ENCODE peak calls at places on chromosome 21, in ten cellular contexts. S is mesendoderm, Z is cardiac muscle cell, Q is kidney epithelial cell, M is GM23338, X is fibroblast of lung, L is AG04450, R is AG04449, A is RWPE2, J is esophagus squamous epithelium. N is an unnamed sample.

GRCh38 chr21:28516996-28517592 is 475.6 kb downstream of the LTN1 start:
- DNase-seq in S (peak), Z (peak), Q (no peak), M (peak), X (peak), L (no peak), R (no peak), A (no peak), J (peak), N (peak)

GRCh38 chr21:16579538-16579937 is 849.8 kb downstream of the USP25 start:
- DNase-seq in S (no peak), Z (no peak), Q (no peak), M (no peak), X (peak), L (no peak), R (no peak), A (no peak), J (no peak), N (no peak)

GRCh38 chr21:38136201-38136600 is 120.6 kb upstream of the KCNJ15 start:
- DNase-seq in S (no peak), Z (no peak), Q (no peak), M (no peak), X (peak), L (no peak), R (no peak), A (no peak), J (no peak), N (no peak)

GRCh38 chr21:42862123-42862475 is 17.2 kb downstream of the WDR4 start:
- DNase-seq in S (no peak), Z (no peak), Q (no peak), M (no peak), X (no peak), L (no peak), R (no peak), A (no peak), J (no peak), N (peak)

GRCh38 chr21:29175408-29176147 is 45.1 kb downstream of the MAP3K7CL start:
- DNase-seq in S (no peak), Z (no peak), Q (no peak), M (no peak), X (peak), L (no peak), R (no peak), A (no peak), J (no peak), N (no peak)

GRCh38 chr21:29074007-29074376 is 544 bp upstream of the CCT8 start:
- DNase-seq in S (no peak), Z (no peak), Q (no peak), M (no peak), X (no peak), L (no peak), R (no peak), A (no peak), J (no peak), N (no peak)

GRCh38 chr21:37496972-37497371 is 130.4 kb downstream of the DYRK1A start:
- DNase-seq in S (no peak), Z (no peak), Q (no peak), M (peak), X (peak), L (no peak), R (no peak), A (no peak), J (no peak), N (no peak)

GRCh38 chr21:35189077-35189863 is 140.2 kb upstream of the RUNX1 start:
- DNase-seq in S (no peak), Z (no peak), Q (no peak), M (no peak), X (peak), L (peak), R (peak), A (no peak), J (no peak), N (no peak)

GRCh38 chr21:43917515-43918384 is 52.7 kb downstream of the AGPAT3 start:
- DNase-seq in S (no peak), Z (no peak), Q (no peak), M (no peak), X (no peak), L (no peak), R (no peak), A (no peak), J (no peak), N (peak)

GRCh38 chr21:38438476-38438893 is 59.8 kb downstream of the ERG start:
- DNase-seq in S (peak), Z (peak), Q (peak), M (no peak), X (peak), L (peak), R (no peak), A (no peak), J (no peak), N (no peak)

GRCh38 chr21:35748683-35749314 is 311.5 kb downstream of the SETD4 start:
- DNase-seq in S (no peak), Z (no peak), Q (no peak), M (no peak), X (no peak), L (no peak), R (no peak), A (no peak), J (no peak), N (no peak)

GRCh38 chr21:43727571-43728466 is 8.9 kb downstream of the PDXK start:
- DNase-seq in S (no peak), Z (no peak), Q (no peak), M (no peak), X (peak), L (no peak), R (no peak), A (no peak), J (no peak), N (no peak)

GRCh38 chr21:43300496-43301423 is 126.2 kb downstream of the SIK1 start:
- DNase-seq in S (no peak), Z (no peak), Q (no peak), M (no peak), X (no peak), L (no peak), R (no peak), A (peak), J (no peak), N (no peak)

GRCh38 chr21:43864313-43864805 is 664 bp upstream of the AGPAT3 start:
- DNase-seq in S (peak), Z (peak), Q (no peak), M (peak), X (peak), L (no peak), R (no peak), A (peak), J (no peak), N (no peak)

DNA sequence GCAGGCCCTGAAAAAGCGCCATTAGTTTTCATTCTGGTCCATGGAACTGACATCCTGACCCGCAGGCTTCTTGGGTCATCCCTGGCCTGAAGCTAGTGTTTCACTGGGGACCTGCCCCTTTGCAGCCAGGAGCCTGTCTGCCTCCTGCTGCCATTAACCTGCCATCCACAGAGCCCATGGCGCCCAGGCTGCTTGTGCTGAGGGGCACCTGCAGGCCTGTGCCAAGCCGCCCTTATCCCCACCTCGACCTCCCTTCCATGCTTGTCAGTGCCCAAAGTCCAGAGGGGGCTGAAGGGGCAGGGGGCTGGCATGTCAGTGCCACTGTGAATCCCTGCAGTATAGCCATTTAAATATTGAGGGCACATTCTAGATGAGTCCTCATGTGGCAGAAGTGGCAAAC is 207.6 kb upstream of the USP25 start:
- DNase-seq in S (no peak), Z (no peak), Q (no peak), M (no peak), X (no peak), L (no peak), R (no peak), A (no peak), J (no peak), N (no peak)
- H3K4me3 ChIP-seq in S (no peak), Z (no peak), Q (no peak), M (no peak), X (no peak), L (no peak), R (no peak), A (no peak), J (no peak), N (no peak)

GRCh38 chr21:45335761-45336534 is 48.3 kb upstream of the POFUT2 start:
- DNase-seq in S (no peak), Z (no peak), Q (no peak), M (no peak), X (no peak), L (no peak), R (no peak), A (peak), J (no peak), N (no peak)
- H3K4me3 ChIP-seq in S (no peak), Z (no peak), Q (no peak), M (no peak), X (no peak), L (no peak), R (no peak), A (no peak), J (no peak), N (no peak)

GRCh38 chr21:33058468-33059318 is 11.2 kb upstream of the OLIG1 start:
- DNase-seq in S (no peak), Z (no peak), Q (no peak), M (no peak), X (no peak), L (no peak), R (no peak), A (no peak), J (no peak), N (no peak)
- H3K4me3 ChIP-seq in S (no peak), Z (no peak), Q (no peak), M (no peak), X (no peak), L (no peak), R (no peak), A (no peak), J (no peak), N (no peak)

DNA sequence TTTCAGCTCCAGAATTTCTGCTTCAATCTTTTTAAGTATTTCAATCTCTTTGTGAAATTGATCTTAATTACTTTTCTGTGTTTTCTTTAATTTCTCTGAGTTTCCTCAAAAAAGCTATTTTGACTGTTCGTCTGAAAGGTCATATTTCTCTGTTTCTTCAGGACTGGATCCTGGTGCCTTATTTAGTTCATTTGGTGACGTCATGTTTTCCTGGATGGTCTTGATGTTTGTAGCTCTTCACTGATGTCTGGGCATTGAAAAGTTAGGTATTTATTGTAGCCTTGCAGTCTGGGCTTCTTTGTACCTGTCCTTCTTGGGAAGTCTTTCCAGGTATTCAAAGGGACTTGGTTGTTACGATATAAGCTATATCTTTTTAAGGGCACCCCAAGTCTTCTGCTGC is 998.7 kb downstream of the NCAM2 start:
- DNase-seq in S (no peak), Z (no peak), Q (no peak), M (no peak), X (no peak), L (no peak), R (no peak), A (no peak), J (no peak), N (no peak)
- H3K4me3 ChIP-seq in S (no peak), Z (no peak), Q (no peak), M (no peak), X (no peak), L (no peak), R (no peak), A (no peak), J (no peak), N (no peak)

GRCh38 chr21:32185103-32185502 is 93.7 kb downstream of the MIS18A start:
- DNase-seq in S (no peak), Z (no peak), Q (no peak), M (no peak), X (no peak), L (no peak), R (no peak), A (no peak), J (no peak), N (no peak)

GRCh38 chr21:32182449-32182848 is 96.4 kb downstream of the MIS18A start:
- DNase-seq in S (no peak), Z (no peak), Q (no peak), M (no peak), X (no peak), L (no peak), R (no peak), A (no peak), J (no peak), N (no peak)

GRCh38 chr21:32184059-32184458 is 94.8 kb downstream of the MIS18A start:
- DNase-seq in S (peak), Z (peak), Q (no peak), M (no peak), X (no peak), L (no peak), R (no peak), A (no peak), J (no peak), N (no peak)

GRCh38 chr21:32184485-32184884 is 94.4 kb downstream of the MIS18A start:
- DNase-seq in S (peak), Z (no peak), Q (no peak), M (peak), X (no peak), L (no peak), R (no peak), A (no peak), J (no peak), N (no peak)

DNA sequence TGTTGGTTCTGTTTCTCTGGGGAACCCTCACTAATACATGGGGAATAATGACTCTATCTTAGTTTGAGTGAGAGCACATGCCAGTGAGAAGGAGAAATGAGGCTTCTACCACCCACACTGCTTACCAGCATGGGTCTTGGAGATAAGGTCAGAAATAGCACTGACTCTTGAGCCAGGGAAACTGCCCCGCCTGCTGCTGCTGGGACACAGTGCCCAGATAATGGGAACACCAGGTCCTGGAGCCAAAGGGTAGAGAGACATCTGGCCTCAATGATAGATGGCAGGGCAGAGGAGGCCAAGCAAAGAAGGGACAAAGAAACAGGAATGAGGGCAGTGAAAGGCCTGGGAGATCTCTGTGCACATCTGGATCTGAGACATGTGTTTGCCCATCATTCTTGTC is 97.4 kb downstream of the MIS18A start:
- DNase-seq in S (peak), Z (no peak), Q (no peak), M (no peak), X (no peak), L (no peak), R (no peak), A (no peak), J (no peak), N (no peak)
- H3K4me3 ChIP-seq in S (no peak), Z (no peak), Q (no peak), M (no peak), X (no peak), L (no peak), R (no peak), A (no peak), J (no peak), N (no peak)

DNA sequence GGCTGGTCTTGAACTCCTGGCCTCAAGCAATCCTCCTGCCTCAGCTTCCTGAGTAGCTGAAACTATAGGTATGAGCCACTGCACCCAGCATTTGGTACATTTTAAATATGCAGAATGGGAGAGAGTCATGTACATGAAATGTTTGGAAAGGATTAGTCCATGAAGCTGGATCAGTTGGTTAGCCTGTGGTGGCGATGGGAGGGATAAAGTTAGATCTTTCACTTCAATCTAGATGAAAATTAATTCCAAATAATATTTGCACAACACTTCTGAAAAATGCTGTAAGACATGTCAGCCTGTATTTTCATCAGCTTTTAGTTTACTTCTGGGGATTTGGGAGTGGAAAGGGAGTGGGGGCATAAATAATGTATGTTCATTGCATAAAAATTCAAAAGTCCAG is 188.9 kb downstream of the HUNK start:
- DNase-seq in S (no peak), Z (no peak), Q (no peak), M (no peak), X (no peak), L (no peak), R (no peak), A (no peak), J (no peak), N (no peak)
- H3K4me3 ChIP-seq in S (no peak), Z (no peak), Q (no peak), M (no peak), X (no peak), L (no peak), R (no peak), A (no peak), J (no peak), N (no peak)

N was measured in dorsolateral prefrontal cortex.